ENCODE peak calls at places on chromosome 2, in four cellular contexts. W is tibial artery, Z is DND-41, F is kidney epithelial cell. R is an unnamed sample.

GRCh38 chr2:171185941-171186340 is 25.2 kb upstream of the TLK1 start:
- DNase-seq in Z (no peak), F (no peak), W (no peak), R (no peak)

GRCh38 chr2:9347411-9347853 is 75.9 kb downstream of the ITGB1BP1 start:
- DNase-seq in Z (no peak), F (no peak), W (peak), R (no peak)

GRCh38 chr2:12579018-12579417 is 137.7 kb upstream of the TRIB2 start:
- DNase-seq in Z (no peak), F (no peak), W (no peak), R (no peak)

GRCh38 chr2:1491751-1492150 is 78.5 kb downstream of the TPO start:
- DNase-seq in Z (no peak), F (no peak), W (no peak), R (no peak)

GRCh38 chr2:199865905-199866304 is 14.9 kb upstream of the FTCDNL1 start:
- DNase-seq in W (no peak), Z (no peak), F (no peak), R (no peak)

GRCh38 chr2:227472265-227473018 is 486 bp downstream of the AGFG1 start:
- DNase-seq in Z (peak), F (no peak), W (peak), R (no peak)

GRCh38 chr2:26610504-26611335 is 30.4 kb downstream of the CIB4 start:
- DNase-seq in W (no peak), F (no peak), Z (no peak), R (no peak)

GRCh38 chr2:219282375-219282774 is 3.2 kb downstream of the DNAJB2 start:
- DNase-seq in F (no peak), Z (no peak), W (no peak), R (no peak)

GRCh38 chr2:224181534-224182155 is 142.6 kb upstream of the SERPINE2 start:
- DNase-seq in W (no peak), Z (no peak), F (no peak), R (no peak)

GRCh38 chr2:15634846-15635490 is 43.3 kb downstream of the DDX1 start:
- DNase-seq in W (no peak), F (no peak), Z (no peak), R (no peak)

GRCh38 chr2:150484006-150484405 is 3.5 kb downstream of the RND3 start:
- DNase-seq in F (no peak), W (no peak), Z (no peak), R (no peak)

GRCh38 chr2:238244151-238244550 is 4.3 kb upstream of the HES6 start:
- DNase-seq in F (no peak), W (no peak), Z (no peak), R (no peak)

GRCh38 chr2:130376433-130377293 is 20.8 kb downstream of the PTPN18 start:
- DNase-seq in F (no peak), W (no peak), Z (no peak), R (no peak)

GRCh38 chr2:121147766-121148165 is 137.2 kb downstream of the TFCP2L1 start:
- DNase-seq in Z (no peak), F (peak), W (no peak), R (no peak)

GRCh38 chr2:1867141-1867540 is 122.8 kb upstream of the PXDN start:
- DNase-seq in F (no peak), Z (no peak), W (no peak), R (no peak)

GRCh38 chr2:182980115-182980514 is 58.1 kb downstream of the NCKAP1 start:
- DNase-seq in Z (no peak), W (no peak), F (peak), R (peak)

GRCh38 chr2:85215074-85216050 is 82.2 kb downstream of the TCF7L1 start:
- DNase-seq in Z (no peak), F (peak), W (no peak), R (peak)

GRCh38 chr2:85216927-85217326 is 83.7 kb downstream of the TCF7L1 start:
- DNase-seq in W (no peak), F (no peak), Z (no peak), R (no peak)

GRCh38 chr2:85213404-85213803 is 80.2 kb downstream of the TCF7L1 start:
- DNase-seq in F (no peak), W (no peak), Z (no peak), R (no peak)

GRCh38 chr2:85213893-85214512 is 80.8 kb downstream of the TCF7L1 start:
- DNase-seq in W (no peak), Z (no peak), F (no peak), R (no peak)

DNA sequence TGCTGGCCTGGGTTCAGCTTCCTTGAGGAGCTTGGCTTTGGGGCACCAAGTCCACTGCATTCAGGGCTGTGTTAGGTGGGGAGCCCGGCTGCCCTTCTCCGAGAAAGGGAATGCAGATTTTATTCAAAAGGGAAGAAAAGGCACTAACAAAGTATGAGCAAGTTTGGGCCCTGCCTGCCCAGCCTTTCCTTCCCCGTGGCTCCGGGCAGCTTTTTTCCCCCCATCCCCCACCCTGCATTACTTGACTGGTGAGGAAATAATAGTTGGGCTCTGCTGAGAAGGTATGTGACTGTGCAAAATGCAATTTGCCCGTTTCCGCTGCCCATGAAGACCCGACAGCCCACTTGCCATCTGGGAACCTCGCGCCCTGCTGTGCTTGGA is 82.8 kb downstream of the TCF7L1 start:
- DNase-seq in F (no peak), Z (no peak), W (no peak), R (no peak)
- H3K4me3 ChIP-seq in F (no peak), Z (no peak), W (no peak), R (no peak)

GRCh38 chr2:127134833-127135830 is 28.2 kb upstream of the BIN1 start:
- DNase-seq in Z (no peak), W (no peak), F (no peak), R (no peak)
- TF ChIP-seq CTCF in Z (no peak), W (no peak), F (no peak), R (no peak)

GRCh38 chr2:231666171-231667095 is 41.9 kb upstream of the PTMA start:
- DNase-seq in W (peak), F (peak), Z (no peak), R (peak)
- H3K4me3 ChIP-seq in W (peak), F (peak), Z (no peak), R (peak)

GRCh38 chr2:88187927-88188326 is 17.8 kb downstream of the THNSL2 start:
- DNase-seq in W (no peak), Z (no peak), F (no peak), R (no peak)
- TF ChIP-seq CTCF in W (no peak), Z (peak), F (peak), R (peak)

GRCh38 chr2:164839914-164840457 is 1.6 kb downstream of the COBLL1 start:
- DNase-seq in Z (no peak), W (peak), F (no peak), R (no peak)

GRCh38 chr2:164842624-164842966 is 972 bp upstream of the COBLL1 start:
- DNase-seq in F (no peak), Z (no peak), W (no peak), R (no peak)

GRCh38 chr2:164841719-164842623 is at the start of gene COBLL1:
- DNase-seq in F (no peak), W (peak), Z (peak), R (no peak)

GRCh38 chr2:164840930-164841718 is 499 bp downstream of the COBLL1 start:
- DNase-seq in W (peak), F (no peak), Z (peak), R (no peak)

DNA sequence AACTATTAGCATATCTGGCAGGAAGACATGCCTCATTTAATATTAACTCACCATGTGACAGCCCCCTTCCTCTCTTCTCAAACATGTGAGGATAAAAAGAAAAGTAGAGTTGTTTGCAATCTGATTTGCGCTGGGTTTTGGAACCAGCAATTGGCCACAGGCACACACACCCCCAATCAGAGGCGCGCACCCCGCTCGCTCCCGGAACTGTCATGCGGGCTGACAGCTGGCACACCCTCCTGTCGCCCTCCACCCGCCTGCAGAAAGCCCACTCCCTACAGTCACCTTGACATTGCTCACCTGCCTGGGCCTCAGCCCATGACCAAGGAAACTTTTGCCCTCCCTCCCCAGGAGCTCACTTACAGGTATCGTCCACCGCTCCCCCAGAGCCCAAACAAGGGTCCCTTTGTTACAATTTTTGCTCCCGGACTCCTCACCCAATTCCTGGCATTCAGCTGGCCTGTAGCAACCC is 1.1 kb downstream of the COBLL1 start:
- DNase-seq in Z (no peak), F (no peak), W (peak), R (no peak)
- H3K4me3 ChIP-seq in Z (peak), F (peak), W (peak), R (peak)

DNA sequence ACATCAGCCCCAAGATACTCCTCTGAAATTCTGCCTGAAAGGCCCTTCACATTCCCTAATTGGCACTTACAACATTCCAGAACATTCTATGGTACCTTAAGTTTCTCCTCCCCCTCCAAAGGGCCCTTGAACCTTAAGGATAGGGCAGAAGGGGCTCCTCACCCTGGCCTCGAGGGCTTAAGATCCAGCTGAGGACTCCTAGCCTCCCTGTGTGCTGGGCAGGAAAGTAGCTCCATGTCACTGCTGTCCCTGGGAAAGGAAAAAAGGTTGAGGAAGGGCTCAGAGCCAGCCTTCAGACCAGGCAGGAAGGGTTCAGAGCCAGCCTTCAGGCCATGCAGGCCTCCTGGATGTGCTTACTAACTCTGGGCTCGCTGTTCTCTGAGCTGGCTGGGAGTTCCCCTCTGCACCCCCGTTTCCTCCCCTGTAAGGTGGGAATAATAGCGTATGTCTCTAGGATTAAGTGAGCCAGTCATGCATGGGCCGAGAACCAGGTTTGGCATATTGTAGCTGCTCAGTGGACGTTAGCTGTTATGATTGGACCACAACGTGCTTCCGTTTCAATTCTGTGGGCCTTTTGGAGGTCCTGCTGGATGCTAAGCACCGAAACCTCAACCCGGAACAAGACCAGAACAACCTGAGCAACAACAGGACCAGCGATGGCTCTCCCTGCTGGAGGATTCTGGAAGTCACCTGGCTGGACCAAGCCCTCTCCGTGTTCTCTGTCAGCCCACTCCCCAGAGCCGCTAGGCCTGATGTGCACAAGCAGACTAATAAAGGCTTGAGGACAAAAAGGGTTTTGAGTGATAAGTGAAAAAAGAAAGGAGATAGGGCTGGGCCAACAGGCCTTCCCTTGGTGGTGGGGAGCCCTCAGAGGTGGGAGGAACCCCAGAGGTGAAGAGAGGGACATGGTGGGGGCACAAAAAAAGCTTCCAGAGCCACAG is 1.0 kb upstream of the B3GNT7 start:
- DNase-seq in Z (no peak), F (no peak), W (no peak), R (no peak)
- TF ChIP-seq CTCF in Z (peak), F (peak), W (no peak), R (no peak)

GRCh38 chr2:78992451-78992806 is 33.1 kb upstream of the REG3G start:
- DNase-seq in Z (no peak), F (no peak), W (no peak), R (no peak)

GRCh38 chr2:78994789-78995188 is 30.7 kb upstream of the REG3G start:
- DNase-seq in W (no peak), F (no peak), Z (no peak), R (no peak)

GRCh38 chr2:78993518-78994148 is 31.9 kb upstream of the REG3G start:
- DNase-seq in W (no peak), Z (no peak), F (no peak), R (no peak)

DNA sequence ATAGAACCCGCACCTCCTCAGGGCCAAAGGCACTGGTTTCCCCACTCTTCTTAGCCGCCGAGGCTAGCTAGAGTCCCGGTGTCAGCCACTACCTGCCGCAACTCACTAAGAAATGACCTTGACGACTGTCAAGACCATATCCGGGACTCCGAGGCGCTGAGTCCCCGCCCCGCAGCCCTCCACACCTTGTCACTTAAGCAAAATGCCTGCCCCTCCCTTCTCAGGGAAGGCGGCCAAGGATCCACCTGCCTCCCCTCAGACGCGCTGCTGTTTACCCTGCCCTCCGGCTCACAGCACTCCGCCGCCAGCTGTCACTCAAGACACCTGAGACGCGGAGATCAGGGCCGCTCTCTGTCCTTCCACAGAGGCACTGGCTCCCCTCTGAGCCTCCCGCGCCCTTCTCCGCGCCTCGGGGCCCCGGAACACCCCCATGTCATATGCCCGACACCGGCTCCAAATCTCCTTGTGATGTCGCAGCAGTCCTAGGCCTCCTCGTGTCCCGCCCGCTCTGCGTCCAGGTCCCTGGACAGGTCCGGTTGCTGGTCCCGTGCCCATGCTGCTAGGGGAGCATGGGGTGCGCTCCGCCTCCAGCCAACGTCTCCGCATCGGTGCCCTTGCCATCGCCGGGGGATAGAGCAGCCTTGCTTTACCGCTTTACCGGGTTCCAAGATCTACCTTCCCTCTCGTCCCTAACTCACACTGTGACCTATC is 32.5 kb upstream of the REG3G start:
- DNase-seq in Z (no peak), W (no peak), F (no peak), R (no peak)
- H3K4me3 ChIP-seq in Z (no peak), W (no peak), F (no peak), R (peak)